ENCODE peak calls at places on chromosomes 3 and 15, in eight cellular contexts. T is stomach, O is mammary epithelial cell, W is left ventricle myocardium inferior, S is fibroblast of pulmonary artery, I is upper lobe of right lung, U is psoas muscle, N is AG04449. P is an unnamed sample.

GRCh38 chr3:136957751-136958288 is at the start of gene IL20RB:
- DNase-seq in T (no peak), O (peak), W (no peak), S (peak), I (no peak), U (no peak), N (no peak), P (no peak)

GRCh38 chr3:187012609-187013051 is 82.3 kb downstream of the ST6GAL1 start:
- DNase-seq in T (no peak), O (no peak), W (no peak), S (peak), I (no peak), U (no peak), N (no peak), P (peak)

GRCh38 chr3:132347095-132347494 is 29.9 kb downstream of the ACP3 start:
- DNase-seq in T (peak), O (peak), W (no peak), S (peak), I (no peak), U (no peak), N (no peak), P (no peak)

GRCh38 chr3:130383424-130383823 is 38.0 kb downstream of the COL6A5 start:
- DNase-seq in T (no peak), O (no peak), W (no peak), S (no peak), I (no peak), U (no peak), N (no peak), P (no peak)

GRCh38 chr3:117977504-117978228 is 1057.0 kb downstream of the IGSF11 start:
- DNase-seq in T (no peak), O (no peak), W (no peak), S (no peak), I (no peak), U (no peak), N (no peak), P (no peak)

GRCh38 chr3:52721742-52722033 is 15.8 kb downstream of the SPCS1 start:
- DNase-seq in T (no peak), O (peak), W (no peak), S (no peak), I (no peak), U (no peak), N (no peak), P (no peak)

GRCh38 chr3:53850895-53851294 is 4.5 kb downstream of the IL17RB start:
- DNase-seq in T (peak), O (no peak), W (no peak), S (peak), I (no peak), U (no peak), N (no peak), P (no peak)

GRCh38 chr15:73375755-73376305 is 7.1 kb upstream of the HCN4 start:
- DNase-seq in T (no peak), O (no peak), W (peak), S (no peak), I (no peak), U (no peak), N (no peak), P (no peak)

GRCh38 chr3:53778154-53778553 is 68.1 kb downstream of the CHDH start:
- DNase-seq in T (no peak), O (no peak), W (no peak), S (no peak), I (no peak), U (no peak), N (no peak), P (no peak)

GRCh38 chr3:152291238-152291637 is 22.5 kb downstream of the MBNL1 start:
- DNase-seq in T (no peak), O (no peak), W (no peak), S (no peak), I (no peak), U (no peak), N (no peak), P (no peak)

GRCh38 chr3:152290374-152290773 is 21.6 kb downstream of the MBNL1 start:
- DNase-seq in T (no peak), O (no peak), W (no peak), S (no peak), I (no peak), U (no peak), N (no peak), P (no peak)

GRCh38 chr3:152291649-152292066 is 22.9 kb downstream of the MBNL1 start:
- DNase-seq in T (no peak), O (no peak), W (no peak), S (no peak), I (no peak), U (no peak), N (no peak), P (no peak)

GRCh38 chr3:152287898-152288576 is 19.3 kb downstream of the MBNL1 start:
- DNase-seq in T (no peak), O (peak), W (no peak), S (no peak), I (no peak), U (no peak), N (no peak), P (no peak)

DNA sequence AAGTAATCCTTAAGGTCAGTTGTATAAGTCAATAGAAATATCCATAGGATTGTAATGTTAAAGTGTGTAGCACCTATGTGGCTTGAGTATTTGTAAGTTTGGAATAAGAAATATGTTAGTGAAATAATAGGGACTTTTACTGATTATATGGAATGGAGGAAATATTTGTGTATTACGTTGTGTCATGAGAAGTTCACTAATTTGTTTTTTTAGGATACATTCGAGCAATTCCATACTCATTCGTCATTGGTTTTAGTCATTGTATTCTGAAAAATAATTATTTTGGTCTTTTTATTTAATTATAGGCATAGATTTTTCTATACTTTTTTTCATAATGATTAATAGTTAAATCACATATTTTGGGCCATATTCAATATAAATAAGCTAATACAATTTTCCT is 21.0 kb downstream of the MBNL1 start:
- DNase-seq in T (no peak), O (no peak), W (no peak), S (no peak), I (no peak), U (no peak), N (no peak), P (no peak)
- H3K4me3 ChIP-seq in T (no peak), O (no peak), W (no peak), S (no peak), I (no peak), U (peak), N (no peak), P (no peak)

GRCh38 chr3:184568591-184568917 is 7.0 kb downstream of the EPHB3 start:
- DNase-seq in T (no peak), O (no peak), W (no peak), S (no peak), I (no peak), U (no peak), N (no peak), P (no peak)
- H3K4me3 ChIP-seq in T (peak), O (peak), W (peak), S (peak), I (peak), U (peak), N (peak), P (peak)

GRCh38 chr3:9918261-9919038 is 1.6 kb downstream of the IL17RC start:
- DNase-seq in T (no peak), O (no peak), W (no peak), S (no peak), I (no peak), U (no peak), N (no peak), P (peak)

GRCh38 chr3:9915252-9916141 is 1.4 kb upstream of the IL17RC start:
- DNase-seq in T (peak), O (no peak), W (peak), S (peak), I (peak), U (peak), N (no peak), P (peak)

GRCh38 chr3:9916734-9917680 is at the start of gene IL17RC:
- DNase-seq in T (peak), O (peak), W (peak), S (peak), I (peak), U (peak), N (no peak), P (peak)

GRCh38 chr3:9916346-9916733 is 558 bp upstream of the IL17RC start:
- DNase-seq in T (no peak), O (no peak), W (no peak), S (peak), I (no peak), U (no peak), N (no peak), P (peak)

DNA sequence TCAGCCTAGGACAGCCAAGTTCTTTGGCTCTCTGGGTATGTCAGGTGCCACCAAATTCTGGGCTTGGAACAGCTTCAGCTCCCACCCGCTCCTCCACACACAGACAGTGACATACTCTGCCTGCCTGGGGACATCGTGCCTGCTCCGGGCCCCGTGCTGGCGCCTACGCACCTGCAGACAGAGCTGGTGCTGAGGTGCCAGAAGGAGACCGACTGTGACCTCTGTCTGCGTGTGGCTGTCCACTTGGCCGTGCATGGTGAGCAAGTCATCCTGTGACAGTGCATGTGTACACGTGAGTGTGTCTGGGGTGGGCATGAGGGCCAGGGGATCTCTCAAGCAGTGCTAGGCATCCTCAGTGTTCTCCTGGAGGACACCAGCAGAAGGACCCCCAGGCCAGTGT is 922 bp downstream of the IL17RC start:
- DNase-seq in T (no peak), O (no peak), W (no peak), S (no peak), I (no peak), U (peak), N (no peak), P (peak)
- H3K4me3 ChIP-seq in T (peak), O (no peak), W (peak), S (peak), I (peak), U (peak), N (peak), P (peak)

GRCh38 chr3:13931172-13931571 is 51.3 kb upstream of the WNT7A start:
- DNase-seq in T (no peak), O (no peak), W (no peak), S (no peak), I (no peak), U (no peak), N (no peak), P (no peak)

GRCh38 chr3:13934315-13934714 is 54.4 kb upstream of the WNT7A start:
- DNase-seq in T (no peak), O (no peak), W (no peak), S (no peak), I (no peak), U (no peak), N (no peak), P (no peak)

GRCh38 chr3:13935494-13936094 is 55.7 kb upstream of the WNT7A start:
- DNase-seq in T (no peak), O (no peak), W (no peak), S (no peak), I (no peak), U (no peak), N (no peak), P (no peak)

GRCh38 chr3:13934813-13935212 is 54.9 kb upstream of the WNT7A start:
- DNase-seq in T (no peak), O (no peak), W (no peak), S (no peak), I (no peak), U (no peak), N (no peak), P (no peak)

GRCh38 chr3:13932578-13933295 is 52.9 kb upstream of the WNT7A start:
- DNase-seq in T (no peak), O (peak), W (no peak), S (no peak), I (no peak), U (no peak), N (no peak), P (no peak)
- H3K4me3 ChIP-seq in T (peak), O (no peak), W (peak), S (no peak), I (peak), U (peak), N (peak), P (peak)

GRCh38 chr15:90099072-90099867 is 3.0 kb downstream of the IDH2 start:
- DNase-seq in T (no peak), O (no peak), W (no peak), S (no peak), I (no peak), U (no peak), N (no peak), P (no peak)
- H3K4me3 ChIP-seq in T (no peak), O (no peak), W (peak), S (no peak), I (no peak), U (peak), N (no peak), P (peak)

GRCh38 chr3:138921316-138922292 is 25.3 kb downstream of the FOXL2 start:
- DNase-seq in T (no peak), O (peak), W (no peak), S (peak), I (no peak), U (no peak), N (peak), P (peak)
- H3K4me3 ChIP-seq in T (no peak), O (no peak), W (no peak), S (no peak), I (no peak), U (no peak), N (no peak), P (no peak)

GRCh38 chr3:128648402-128648801 is 2.2 kb downstream of the RPN1 start:
- DNase-seq in T (no peak), O (no peak), W (no peak), S (no peak), I (no peak), U (no peak), N (no peak), P (no peak)

GRCh38 chr3:128650096-128651050 is at the start of gene RPN1:
- DNase-seq in T (peak), O (peak), W (peak), S (peak), I (peak), U (peak), N (peak), P (peak)

GRCh38 chr3:128647307-128647706 is 3.3 kb downstream of the RPN1 start:
- DNase-seq in T (no peak), O (no peak), W (no peak), S (no peak), I (no peak), U (no peak), N (no peak), P (no peak)

GRCh38 chr3:128649264-128649663 is 1.4 kb downstream of the RPN1 start:
- DNase-seq in T (no peak), O (peak), W (no peak), S (no peak), I (no peak), U (no peak), N (no peak), P (no peak)
- H3K4me3 ChIP-seq in T (peak), O (peak), W (peak), S (peak), I (peak), U (peak), N (peak), P (peak)

GRCh38 chr3:43995929-43996378 is 245.7 kb upstream of the TOPAZ1 start:
- DNase-seq in T (no peak), O (no peak), W (no peak), S (no peak), I (no peak), U (no peak), N (no peak), P (no peak)

GRCh38 chr3:43998841-43999805 is 242.6 kb upstream of the TOPAZ1 start:
- DNase-seq in T (no peak), O (peak), W (no peak), S (peak), I (peak), U (no peak), N (no peak), P (peak)

GRCh38 chr3:43998374-43998840 is 243.3 kb upstream of the TOPAZ1 start:
- DNase-seq in T (no peak), O (no peak), W (no peak), S (no peak), I (no peak), U (no peak), N (no peak), P (no peak)

GRCh38 chr3:43996379-43997301 is 245.0 kb upstream of the TOPAZ1 start:
- DNase-seq in T (no peak), O (peak), W (no peak), S (peak), I (peak), U (no peak), N (no peak), P (no peak)

GRCh38 chr3:43997788-43998373 is 243.8 kb upstream of the TOPAZ1 start:
- DNase-seq in T (no peak), O (no peak), W (no peak), S (no peak), I (no peak), U (no peak), N (no peak), P (no peak)
- H3K4me3 ChIP-seq in T (peak), O (no peak), W (peak), S (no peak), I (peak), U (peak), N (peak), P (peak)

GRCh38 chr3:159860269-159860668 is 128.4 kb upstream of the IL12A start:
- DNase-seq in T (no peak), O (no peak), W (no peak), S (no peak), I (no peak), U (no peak), N (no peak), P (no peak)
- H3K4me3 ChIP-seq in T (no peak), O (no peak), W (peak), S (no peak), I (no peak), U (peak), N (no peak), P (no peak)